ENCODE peak calls at places on chromosomes 7 and 10, in ten cellular contexts. J is C1 segment of cervical spinal cord; T is NCI-H526; N is posterior cingulate gyrus; B is HS-5; V is A549; C is stimulated activated CD8-positive, alpha-beta memory T cell treated with anti-CD3 and anti-CD28 coated beads, Interleukin-15, amount 100 ng/mL, for 48 hours; S is fibroblast of the conjunctiva; P is choroid plexus epithelial cell; M is RCC 7860. L is an unnamed sample.

GRCh38 chr10:119331031-119331430 is 123.7 kb downstream of the GRK5 start:
- DNase-seq in J (no peak), T (no peak), N (no peak), B (no peak), V (no peak), C (no peak), S (no peak), P (no peak), M (no peak), L (no peak)

GRCh38 chr7:46707973-46708372 is 786.9 kb upstream of the IGFBP3 start:
- DNase-seq in J (no peak), T (no peak), N (no peak), B (no peak), V (no peak), C (no peak), S (no peak), P (no peak), M (peak; percentile 43), L (no peak)

GRCh38 chr10:116469437-116469836 is 41.8 kb downstream of the PNLIPRP3 start:
- DNase-seq in J (no peak), T (no peak), N (no peak), B (no peak), V (no peak), C (no peak), S (no peak), P (no peak), M (no peak), L (no peak)

GRCh38 chr10:70832852-70833542 is 17.2 kb downstream of the SGPL1 start:
- DNase-seq in J (no peak), T (no peak), N (no peak), B (peak; percentile 80), V (no peak), C (no peak), S (peak; percentile 37), P (peak; percentile 91), M (peak; percentile 84), L (peak; percentile 79)

GRCh38 chr10:28393956-28394568 is 91.2 kb upstream of the MPP7 start:
- DNase-seq in J (peak; percentile 17), T (peak; percentile 61), N (peak; percentile 56), B (no peak), V (peak; percentile 31), C (peak; percentile 29), S (peak; percentile 47), P (peak; percentile 78), M (peak; percentile 30), L (no peak)

GRCh38 chr7:50212666-50213621 is 91.6 kb upstream of the IKZF1 start:
- DNase-seq in J (no peak), T (no peak), N (no peak), B (no peak), V (no peak), C (no peak), S (no peak), P (no peak), M (no peak), L (no peak)

GRCh38 chr10:47354162-47354561 is 6.0 kb downstream of the RBP3 start:
- DNase-seq in J (no peak), T (peak; percentile 11), N (no peak), B (no peak), V (peak; percentile 51), C (no peak), S (no peak), P (peak; percentile 62), M (peak; percentile 16), L (no peak)

GRCh38 chr7:109062798-109063197 is 493.1 kb downstream of the DNAJB9 start:
- DNase-seq in J (no peak), T (no peak), N (no peak), B (no peak), V (no peak), C (no peak), S (no peak), P (no peak), M (no peak), L (no peak)

GRCh38 chr10:62651341-62651740 is 153.2 kb upstream of the ADO start:
- DNase-seq in J (no peak), T (no peak), N (no peak), B (peak; percentile 43), V (no peak), C (no peak), S (no peak), P (no peak), M (peak; percentile 65), L (peak; percentile 4)

GRCh38 chr10:102648889-102649752 is 4.8 kb downstream of the TRIM8 start:
- DNase-seq in J (peak; percentile 73), T (no peak), N (peak; percentile 63), B (no peak), V (no peak), C (no peak), S (no peak), P (no peak), M (no peak), L (no peak)

GRCh38 chr7:114889646-114890285 is 32.1 kb upstream of the MDFIC start:
- DNase-seq in J (no peak), T (no peak), N (no peak), B (peak; percentile 82), V (peak; percentile 72), C (no peak), S (peak; percentile 93), P (peak; percentile 99), M (peak; percentile 95), L (peak; percentile 97)

GRCh38 chr7:112789453-112789823 is 755 bp downstream of the TMEM168 start:
- DNase-seq in J (no peak), T (no peak), N (no peak), B (no peak), V (no peak), C (no peak), S (no peak), P (no peak), M (no peak), L (no peak)

GRCh38 chr7:122256036-122256805 is 48.3 kb downstream of the FEZF1 start:
- DNase-seq in J (no peak), T (no peak), N (no peak), B (no peak), V (no peak), C (no peak), S (no peak), P (no peak), M (no peak), L (no peak)

GRCh38 chr7:2843191-2843685 is 870 bp downstream of the GNA12 start:
- DNase-seq in J (no peak), T (no peak), N (no peak), B (no peak), V (no peak), C (no peak), S (no peak), P (no peak), M (no peak), L (no peak)

GRCh38 chr7:473211-473734 is 46.4 kb downstream of the PDGFA start:
- DNase-seq in J (no peak), T (no peak), N (no peak), B (no peak), V (no peak), C (no peak), S (no peak), P (no peak), M (no peak), L (no peak)

GRCh38 chr7:11760372-11760771 is 71.6 kb downstream of the THSD7A start:
- DNase-seq in J (no peak), T (peak; percentile 90), N (no peak), B (peak; percentile 20), V (no peak), C (no peak), S (peak; percentile 72), P (peak; percentile 54), M (no peak), L (no peak)

GRCh38 chr10:63723320-63723719 is 202.1 kb downstream of the REEP3 start:
- DNase-seq in J (no peak), T (no peak), N (no peak), B (no peak), V (no peak), C (no peak), S (no peak), P (no peak), M (no peak), L (no peak)

GRCh38 chr10:79148452-79149344 is 79.9 kb downstream of the ZMIZ1 start:
- DNase-seq in J (peak; percentile 79), T (no peak), N (peak; percentile 79), B (no peak), V (no peak), C (no peak), S (no peak), P (no peak), M (no peak), L (no peak)

GRCh38 chr7:92053312-92053711 is 81.0 kb downstream of the CYP51A1 start:
- DNase-seq in J (no peak), T (no peak), N (no peak), B (no peak), V (no peak), C (no peak), S (no peak), P (no peak), M (no peak), L (no peak)

GRCh38 chr7:122199171-122199570 is 55.1 kb upstream of the AASS start:
- DNase-seq in J (no peak), T (no peak), N (no peak), B (no peak), V (no peak), C (no peak), S (no peak), P (peak; percentile 18), M (no peak), L (no peak)

GRCh38 chr7:147937428-147937827 is 653.1 kb upstream of the C7orf33 start:
- DNase-seq in J (no peak), T (no peak), N (no peak), B (no peak), V (no peak), C (no peak), S (no peak), P (no peak), M (no peak), L (no peak)

GRCh38 chr7:39645482-39646407 is 22.4 kb downstream of the RALA start:
- DNase-seq in J (no peak), T (no peak), N (no peak), B (no peak), V (no peak), C (no peak), S (no peak), P (no peak), M (no peak), L (no peak)

GRCh38 chr7:150323682-150324365 is 479 bp upstream of the ACTR3C start:
- DNase-seq in J (no peak), T (peak; percentile 71), N (no peak), B (no peak), V (no peak), C (no peak), S (no peak), P (peak; percentile 17), M (peak; percentile 65), L (no peak)

GRCh38 chr7:148898845-148899474 is 14.9 kb upstream of the EZH2 start:
- DNase-seq in J (no peak), T (no peak), N (no peak), B (no peak), V (no peak), C (no peak), S (no peak), P (no peak), M (peak; percentile 1), L (no peak)

L was measured in AG09309.